ENCODE peak calls at places on chromosomes 7 and 10, in eight cellular contexts. O, S, Y, F, D, E, T and N are unnamed samples.

GRCh38 chr10:59854571-59854970 is 51.8 kb downstream of the CCDC6 start:
- DNase-seq in T (no peak), F (no peak), S (no peak), Y (no peak), D (no peak), O (no peak), E (no peak), N (no peak)

GRCh38 chr10:133030791-133031190 is 56.9 kb upstream of the ADGRA1 start:
- DNase-seq in E (no peak), Y (no peak), T (no peak), F (no peak), S (no peak), D (no peak), O (no peak), N (no peak)

GRCh38 chr7:158362001-158362400 is 225.6 kb downstream of the PTPRN2 start:
- DNase-seq in E (no peak), D (no peak), T (no peak), O (no peak), F (no peak), Y (peak; percentile 67), S (no peak), N (no peak)

GRCh38 chr10:44995914-44996633 is 4.6 kb upstream of the ZNF22 start:
- DNase-seq in O (no peak), D (peak; percentile 80), F (peak; percentile 32), T (no peak), E (peak; percentile 85), Y (no peak), S (peak; percentile 84), N (no peak)

GRCh38 chr7:13189712-13190111 is 502.3 kb downstream of the ARL4A start:
- DNase-seq in S (no peak), O (no peak), Y (no peak), E (no peak), T (no peak), D (no peak), F (no peak), N (no peak)

GRCh38 chr10:44966816-44967509 is 7.4 kb downstream of the RASSF4 start:
- DNase-seq in F (no peak), E (peak; percentile 35), T (no peak), O (no peak), S (no peak), D (no peak), Y (no peak), N (no peak)

GRCh38 chr10:84562592-84562991 is 234.2 kb downstream of the CCSER2 start:
- DNase-seq in D (no peak), Y (no peak), E (no peak), F (no peak), T (no peak), S (no peak), O (no peak), N (no peak)

GRCh38 chr10:89032141-89032814 is 41.7 kb downstream of the FAS start:
- DNase-seq in S (peak; percentile 69), T (no peak), E (no peak), D (peak; percentile 75), O (no peak), Y (no peak), F (peak; percentile 60), N (no peak)

GRCh38 chr10:99779335-99779734 is 3.1 kb upstream of the ABCC2 start:
- DNase-seq in O (no peak), E (no peak), D (peak; percentile 92), F (no peak), S (peak; percentile 76), Y (no peak), T (no peak), N (peak; percentile 58)

GRCh38 chr7:156650042-156650441 is 9.5 kb downstream of the RNF32 start:
- DNase-seq in O (no peak), Y (no peak), S (no peak), D (no peak), T (peak; percentile 50), F (no peak), E (peak; percentile 77), N (peak; percentile 23)

GRCh38 chr7:20191044-20191867 is 25.9 kb downstream of the MACC1 start:
- DNase-seq in Y (no peak), S (no peak), O (no peak), E (no peak), F (no peak), D (no peak), T (no peak), N (no peak)

GRCh38 chr10:62230344-62231138 is 38.1 kb downstream of the RTKN2 start:
- DNase-seq in E (no peak), S (no peak), F (no peak), Y (no peak), O (no peak), D (no peak), T (no peak), N (no peak)

GRCh38 chr10:77109470-77109994 is 528.1 kb downstream of the KCNMA1 start:
- DNase-seq in D (no peak), O (no peak), T (no peak), Y (no peak), E (no peak), F (no peak), S (no peak), N (no peak)

GRCh38 chr10:58239561-58240169 is 28.0 kb downstream of the IPMK start:
- DNase-seq in F (no peak), S (no peak), Y (no peak), D (no peak), E (no peak), T (no peak), O (no peak), N (no peak)

GRCh38 chr10:90930971-90931841 is 10.3 kb upstream of the ANKRD1 start:
- DNase-seq in E (no peak), D (peak; percentile 97), S (peak; percentile 68), T (no peak), Y (peak; percentile 82), O (no peak), F (peak; percentile 39), N (peak; percentile 55)

GRCh38 chr10:125116041-125116649 is 44.2 kb downstream of the CTBP2 start:
- DNase-seq in D (no peak), S (no peak), Y (peak; percentile 67), E (no peak), O (no peak), T (no peak), F (no peak), N (no peak)

GRCh38 chr10:132331956-132332749 is at the start of gene LRRC27:
- DNase-seq in F (peak; percentile 99), D (peak; percentile 99), Y (peak; percentile 100), S (peak; percentile 97), E (peak; percentile 99), T (peak; percentile 97), O (peak; percentile 100), N (peak; percentile 93)

GRCh38 chr7:138089080-138089901 is 13.0 kb downstream of the AKR1D1 start:
- DNase-seq in S (peak; percentile 11), T (no peak), F (no peak), D (peak; percentile 69), E (peak; percentile 67), O (no peak), Y (no peak), N (no peak)

DNA sequence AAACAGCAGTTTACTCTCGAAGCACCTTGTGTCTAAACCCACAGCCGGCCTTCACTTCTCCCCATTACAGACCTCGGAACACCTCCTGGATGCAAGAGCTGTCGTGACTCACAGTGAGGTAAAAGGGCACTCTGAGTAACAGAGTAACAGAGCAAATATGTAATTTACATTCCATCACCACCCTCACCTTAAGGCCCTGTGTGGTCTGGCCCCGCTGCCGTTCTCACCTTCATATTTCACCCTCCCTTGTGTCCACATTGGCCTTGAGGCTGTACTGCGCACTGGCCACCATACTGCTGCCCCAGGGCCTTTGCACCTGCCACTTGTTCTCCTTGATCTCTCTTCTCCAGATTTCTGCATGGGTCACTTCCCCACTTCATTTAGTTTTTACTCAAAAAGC is 12.6 kb downstream of the FFAR4 start:
- DNase-seq in T (peak; percentile 39), F (no peak), Y (no peak), E (no peak), S (no peak), O (no peak), D (no peak), N (no peak)
- H3K27ac ChIP-seq in T (no peak overlapping the region), F (no peak overlapping the region), Y (no peak overlapping the region), E (no peak overlapping the region), S (no peak overlapping the region), O (no peak overlapping the region), D (no peak overlapping the region), N (no peak overlapping the region)

GRCh38 chr10:63241898-63242297 is 108.8 kb downstream of the NRBF2 start:
- DNase-seq in O (peak; percentile 27), S (no peak), D (no peak), E (no peak), Y (no peak), F (no peak), T (no peak), N (no peak)

GRCh38 chr10:63236113-63236935 is 103.2 kb downstream of the NRBF2 start:
- DNase-seq in O (no peak), D (peak; percentile 80), E (no peak), S (peak; percentile 93), F (no peak), T (peak; percentile 94), Y (no peak), N (no peak)

GRCh38 chr10:63240807-63241206 is 107.7 kb downstream of the NRBF2 start:
- DNase-seq in E (no peak), T (no peak), D (peak; percentile 38), F (no peak), S (no peak), Y (no peak), O (no peak), N (no peak)

GRCh38 chr10:63237396-63237795 is 104.3 kb downstream of the NRBF2 start:
- DNase-seq in D (no peak), F (no peak), T (peak; percentile 77), E (no peak), S (no peak), Y (no peak), O (no peak), N (no peak)
- H3K4me1 ChIP-seq in D (peaks cover 17% of the 10 kb centered on the region), F (peaks cover 35% of the 10 kb centered on the region), T (peaks cover 2% of the 10 kb centered on the region), E (peaks cover 40% of the 10 kb centered on the region), S (no peaks in the 10 kb centered on the region), Y (no peaks in the 10 kb centered on the region), O (peaks cover 43% of the 10 kb centered on the region), N (peaks cover 4% of the 10 kb centered on the region)

GRCh38 chr10:14563359-14563758 is 211.3 kb downstream of the FAM107B start:
- DNase-seq in F (no peak), E (no peak), O (no peak), Y (no peak), T (no peak), S (no peak), D (no peak), N (no peak)
- H3K36me3 ChIP-seq in F (no peaks in the 10 kb centered on the region), E (no peaks in the 10 kb centered on the region), O (no peaks in the 10 kb centered on the region), Y (no peaks in the 10 kb centered on the region), T (peaks cover 9% of the 10 kb centered on the region), S (peaks cover 2% of the 10 kb centered on the region), D (no peaks in the 10 kb centered on the region), N (no peaks in the 10 kb centered on the region)

GRCh38 chr7:2841907-2842306 is 2.2 kb downstream of the GNA12 start:
- DNase-seq in F (no peak), Y (no peak), S (no peak), T (no peak), O (no peak), D (no peak), E (no peak), N (no peak)

GRCh38 chr7:2845193-2845592 is 1.1 kb upstream of the GNA12 start:
- DNase-seq in T (peak; percentile 69), D (no peak), S (no peak), Y (no peak), E (no peak), F (no peak), O (no peak), N (no peak)

GRCh38 chr7:2843711-2844152 is 376 bp downstream of the GNA12 start:
- DNase-seq in S (peak; percentile 34), E (no peak), D (peak; percentile 49), Y (peak; percentile 83), O (peak; percentile 26), F (no peak), T (no peak), N (peak; percentile 35)

GRCh38 chr7:2843191-2843685 is 870 bp downstream of the GNA12 start:
- DNase-seq in F (no peak), O (no peak), S (no peak), Y (no peak), E (no peak), D (no peak), T (no peak), N (no peak)

GRCh38 chr7:2844153-2845077 is at the start of gene GNA12:
- DNase-seq in E (peak; percentile 99), O (peak; percentile 98), F (peak; percentile 99), T (peak; percentile 99), D (peak; percentile 99), Y (peak; percentile 99), S (peak; percentile 98), N (peak; percentile 99)
- H3K27ac ChIP-seq in E (no peak within 1 kb of the TSS), O (peak within 1 kb of the TSS; percentile 59), F (peak within 1 kb of the TSS; percentile 72), T (peak within 1 kb of the TSS; percentile 74), D (peak within 1 kb of the TSS; percentile 77), Y (no peak within 1 kb of the TSS), S (peak within 1 kb of the TSS; percentile 58), N (peak within 1 kb of the TSS; percentile 77)